ENCODE peak calls at places on chromosomes 13 and 19, in eight cellular contexts. Y is A172; J is lung microvascular endothelial cell; L is stimulated activated naive B cell treated with anti-CD40 and anti-IgM and Interleukin-4, amounts not matched to agents 10 μg/mL and 1 μg/mL and 100 μg/mL, for 72 hours; S is T-helper 9 cell; D is kidney tubule cell; P is B cell; F is choroid plexus epithelial cell. C is an unnamed sample.

GRCh38 chr19:39316627-39317321 is 3.9 kb downstream of the LRFN1 start:
- DNase-seq in Y (no peak), J (no peak), L (no peak), S (no peak), D (no peak), P (no peak), F (no peak), C (no peak)

GRCh38 chr13:78468546-78469060 is 134.7 kb downstream of the POU4F1 start:
- DNase-seq in Y (no peak), J (no peak), L (no peak), S (no peak), D (no peak), P (no peak), F (no peak), C (no peak)

GRCh38 chr19:49411681-49412321 is 11.4 kb downstream of the PTH2 start:
- DNase-seq in Y (no peak), J (no peak), L (no peak), S (no peak), D (no peak), P (no peak), F (no peak), C (no peak)

GRCh38 chr13:48448285-48448962 is 35.5 kb upstream of the LPAR6 start:
- DNase-seq in Y (no peak), J (no peak), L (no peak), S (no peak), D (no peak), P (no peak), F (no peak), C (no peak)

GRCh38 chr13:96460571-96460970 is 370.7 kb downstream of the HS6ST3 start:
- DNase-seq in Y (no peak), J (peak; percentile 1), L (no peak), S (no peak), D (no peak), P (no peak), F (peak; percentile 0), C (no peak)

GRCh38 chr19:47644199-47644598 is 35.3 kb downstream of the BICRA start:
- DNase-seq in Y (no peak), J (no peak), L (no peak), S (no peak), D (no peak), P (no peak), F (no peak), C (no peak)

GRCh38 chr19:13861714-13862531 is 15.0 kb upstream of the NANOS3 start:
- DNase-seq in Y (peak; percentile 99), J (peak; percentile 92), L (peak; percentile 79), S (peak; percentile 86), D (peak; percentile 89), P (peak; percentile 88), F (peak; percentile 92), C (peak; percentile 94)

GRCh38 chr19:2149980-2150793 is 1.2 kb downstream of the AP3D1 start:
- DNase-seq in Y (no peak), J (peak; percentile 31), L (no peak), S (no peak), D (peak; percentile 77), P (no peak), F (no peak), C (peak; percentile 4)

GRCh38 chr19:1018393-1018792 is 2.5 kb downstream of the TMEM259 start:
- DNase-seq in Y (no peak), J (no peak), L (no peak), S (no peak), D (no peak), P (no peak), F (no peak), C (no peak)

GRCh38 chr13:20190481-20191310 is 2.0 kb downstream of the GJB2 start:
- DNase-seq in Y (peak; percentile 92), J (peak; percentile 51), L (no peak), S (no peak), D (peak; percentile 86), P (no peak), F (peak; percentile 15), C (no peak)

GRCh38 chr19:48520134-48520533 is 8.5 kb upstream of the LMTK3 start:
- DNase-seq in Y (no peak), J (no peak), L (no peak), S (no peak), D (no peak), P (no peak), F (no peak), C (no peak)

GRCh38 chr13:24222756-24223155 is 62.2 kb downstream of the SPATA13 start:
- DNase-seq in Y (no peak), J (no peak), L (no peak), S (no peak), D (no peak), P (no peak), F (no peak), C (no peak)

GRCh38 chr19:47144630-47145029 is 14.0 kb downstream of the SAE1 start:
- DNase-seq in Y (no peak), J (no peak), L (no peak), S (no peak), D (no peak), P (no peak), F (no peak), C (no peak)

GRCh38 chr19:52464798-52465470 is 11.6 kb downstream of the ZNF578 start:
- DNase-seq in Y (peak; percentile 20), J (no peak), L (no peak), S (no peak), D (no peak), P (no peak), F (no peak), C (no peak)

GRCh38 chr13:110557610-110558305 is 3.8 kb downstream of the RAB20 start:
- DNase-seq in Y (no peak), J (no peak), L (no peak), S (no peak), D (no peak), P (no peak), F (no peak), C (no peak)

GRCh38 chr19:44807162-44807561 is 1.7 kb upstream of the BCAM start:
- DNase-seq in Y (peak; percentile 51), J (no peak), L (no peak), S (no peak), D (peak; percentile 72), P (no peak), F (no peak), C (peak; percentile 14)

GRCh38 chr13:93875527-93875926 is 604.0 kb downstream of the DCT start:
- DNase-seq in Y (peak; percentile 51), J (no peak), L (no peak), S (no peak), D (peak; percentile 40), P (no peak), F (peak; percentile 65), C (no peak)

GRCh38 chr19:35863018-35863417 is 5.4 kb upstream of the APLP1 start:
- DNase-seq in Y (no peak), J (no peak), L (no peak), S (no peak), D (no peak), P (no peak), F (no peak), C (no peak)

C was measured in GM20000.